ENCODE peak calls at places on chromosomes 11 and 22, in seven cellular contexts. One of them, this sample, is unnamed.

GRCh38 chr11:58316142-58316541 is 42.7 kb downstream of the OR5B17 start:
- DNase-seq in activated CD4-positive, alpha-beta T cell treated with anti-CD3 and anti-CD28 coated beads for 48 hours: no peak
- DNase-seq in stimulated activated naive B cell treated with anti-CD40 and anti-IgM and Interleukin-4, amounts not matched to agents 10 μg/mL and 1 μg/mL and 100 μg/mL, for 72 hours: no peak
- DNase-seq in thoracic aorta: no peak
- DNase-seq in DMS53: no peak
- DNase-seq in hippocampal formation: no peak
- DNase-seq in COR-L47: no peak
- DNase-seq in this sample: no peak

GRCh38 chr11:96306933-96307747 is 35.9 kb downstream of the MAML2 start:
- DNase-seq in DMS53: peak; percentile 95
- DNase-seq in thoracic aorta: peak; percentile 96
- DNase-seq in activated CD4-positive, alpha-beta T cell treated with anti-CD3 and anti-CD28 coated beads for 48 hours: peak; percentile 25
- DNase-seq in hippocampal formation: peak; percentile 23
- DNase-seq in COR-L47: peak; percentile 86
- DNase-seq in stimulated activated naive B cell treated with anti-CD40 and anti-IgM and Interleukin-4, amounts not matched to agents 10 μg/mL and 1 μg/mL and 100 μg/mL, for 72 hours: no peak
- DNase-seq in this sample: peak; percentile 100

GRCh38 chr22:43114958-43115357 is 4.4 kb downstream of the BIK start:
- DNase-seq in activated CD4-positive, alpha-beta T cell treated with anti-CD3 and anti-CD28 coated beads for 48 hours: no peak
- DNase-seq in hippocampal formation: no peak
- DNase-seq in DMS53: peak; percentile 87
- DNase-seq in stimulated activated naive B cell treated with anti-CD40 and anti-IgM and Interleukin-4, amounts not matched to agents 10 μg/mL and 1 μg/mL and 100 μg/mL, for 72 hours: no peak
- DNase-seq in COR-L47: peak; percentile 45
- DNase-seq in thoracic aorta: no peak
- DNase-seq in this sample: peak; percentile 75

GRCh38 chr22:45832180-45832579 is 144.8 kb downstream of the WNT7B start:
- DNase-seq in DMS53: no peak
- DNase-seq in hippocampal formation: no peak
- DNase-seq in activated CD4-positive, alpha-beta T cell treated with anti-CD3 and anti-CD28 coated beads for 48 hours: no peak
- DNase-seq in thoracic aorta: no peak
- DNase-seq in stimulated activated naive B cell treated with anti-CD40 and anti-IgM and Interleukin-4, amounts not matched to agents 10 μg/mL and 1 μg/mL and 100 μg/mL, for 72 hours: no peak
- DNase-seq in COR-L47: no peak
- DNase-seq in this sample: no peak

GRCh38 chr22:36197065-36197440 is 4.6 kb downstream of the APOL4 start:
- DNase-seq in stimulated activated naive B cell treated with anti-CD40 and anti-IgM and Interleukin-4, amounts not matched to agents 10 μg/mL and 1 μg/mL and 100 μg/mL, for 72 hours: no peak
- DNase-seq in DMS53: no peak
- DNase-seq in COR-L47: peak; percentile 73
- DNase-seq in hippocampal formation: no peak
- DNase-seq in activated CD4-positive, alpha-beta T cell treated with anti-CD3 and anti-CD28 coated beads for 48 hours: no peak
- DNase-seq in thoracic aorta: no peak
- DNase-seq in this sample: no peak

GRCh38 chr11:2928605-2929510 is at the start of gene PHLDA2:
- DNase-seq in COR-L47: peak; percentile 61
- DNase-seq in thoracic aorta: no peak
- DNase-seq in stimulated activated naive B cell treated with anti-CD40 and anti-IgM and Interleukin-4, amounts not matched to agents 10 μg/mL and 1 μg/mL and 100 μg/mL, for 72 hours: peak; percentile 29
- DNase-seq in hippocampal formation: no peak
- DNase-seq in activated CD4-positive, alpha-beta T cell treated with anti-CD3 and anti-CD28 coated beads for 48 hours: peak; percentile 76
- DNase-seq in DMS53: peak; percentile 90
- DNase-seq in this sample: peak; percentile 86

GRCh38 chr22:37137131-37137530 is 12.6 kb downstream of the IL2RB start:
- DNase-seq in activated CD4-positive, alpha-beta T cell treated with anti-CD3 and anti-CD28 coated beads for 48 hours: no peak
- DNase-seq in COR-L47: no peak
- DNase-seq in DMS53: no peak
- DNase-seq in stimulated activated naive B cell treated with anti-CD40 and anti-IgM and Interleukin-4, amounts not matched to agents 10 μg/mL and 1 μg/mL and 100 μg/mL, for 72 hours: no peak
- DNase-seq in thoracic aorta: no peak
- DNase-seq in hippocampal formation: no peak
- DNase-seq in this sample: no peak

GRCh38 chr11:28713850-28714249 is 605.7 kb downstream of the METTL15 start:
- DNase-seq in hippocampal formation: no peak
- DNase-seq in activated CD4-positive, alpha-beta T cell treated with anti-CD3 and anti-CD28 coated beads for 48 hours: no peak
- DNase-seq in DMS53: peak; percentile 89
- DNase-seq in stimulated activated naive B cell treated with anti-CD40 and anti-IgM and Interleukin-4, amounts not matched to agents 10 μg/mL and 1 μg/mL and 100 μg/mL, for 72 hours: no peak
- DNase-seq in thoracic aorta: no peak
- DNase-seq in COR-L47: peak; percentile 47
- DNase-seq in this sample: no peak